ENCODE peak calls at places on chromosomes 7 and 10, in ten cellular contexts. J is mammary epithelial cell, T is HCT116, S is endothelial cell of umbilical vein, C is GM23338, V is neural progenitor cell, W is GM12878, G is GM23248, R is hepatocyte, N is astrocyte. P is an unnamed sample. For H3K36me3, the result is how much of the 10 kb centered on the place peaks cover.

GRCh38 chr10:49642311-49642710 is 28.5 kb downstream of the CHAT start:
- DNase-seq in R (no peak), V (no peak), T (no peak), C (no peak), S (no peak), N (no peak), J (no peak), G (no peak), W (no peak), P (no peak)

GRCh38 chr10:4282496-4282895 is 497.5 kb upstream of the KLF6 start:
- DNase-seq in R (no peak), T (no peak), J (no peak), S (no peak), W (no peak), V (no peak), C (no peak), G (no peak), N (no peak), P (no peak)

GRCh38 chr7:154843670-154844237 is 159.2 kb downstream of the PAXIP1 start:
- DNase-seq in N (no peak), S (no peak), V (no peak), R (no peak), T (no peak), W (no peak), G (no peak), J (no peak), C (no peak), P (no peak)

GRCh38 chr10:61456095-61456789 is 3.1 kb upstream of the TMEM26 start:
- DNase-seq in C (no peak), S (no peak), R (no peak), J (no peak), G (no peak), T (no peak), V (no peak), N (peak), W (no peak), P (no peak)

GRCh38 chr7:78716876-78717275 is 736.6 kb downstream of the MAGI2 start:
- DNase-seq in T (no peak), S (no peak), C (peak), G (no peak), R (peak), J (no peak), N (peak), W (no peak), V (peak), P (no peak)

GRCh38 chr10:58465641-58466040 is 47.0 kb upstream of the BICC1 start:
- DNase-seq in T (no peak), V (no peak), G (peak), W (no peak), C (no peak), S (no peak), N (no peak), J (no peak), R (no peak), P (no peak)

GRCh38 chr10:86506499-86506898 is 15.1 kb downstream of the WAPL start:
- DNase-seq in N (no peak), J (no peak), W (no peak), T (no peak), R (no peak), G (no peak), S (no peak), C (no peak), V (no peak), P (no peak)

GRCh38 chr7:121745856-121746255 is 127.1 kb upstream of the PTPRZ1 start:
- DNase-seq in S (no peak), N (no peak), T (no peak), W (no peak), R (no peak), C (no peak), J (no peak), G (no peak), V (no peak), P (no peak)

GRCh38 chr7:7595451-7595850 is 28.8 kb downstream of the MIOS start:
- DNase-seq in R (peak), N (peak), G (peak), W (no peak), V (no peak), S (peak), J (peak), T (peak), C (no peak), P (no peak)

GRCh38 chr7:136133491-136133990 is 156.4 kb upstream of the MTPN start:
- DNase-seq in R (no peak), J (no peak), V (peak), T (no peak), N (peak), G (peak), C (peak), W (no peak), S (no peak), P (no peak)

GRCh38 chr7:132518102-132518838 is 58.0 kb downstream of the PLXNA4 start:
- DNase-seq in V (peak), S (peak), R (no peak), G (peak), T (peak), J (no peak), W (no peak), N (no peak), C (peak), P (no peak)

GRCh38 chr7:81857385-81857784 is 87.5 kb upstream of the HGF start:
- DNase-seq in J (peak), V (no peak), G (peak), W (no peak), T (no peak), S (no peak), N (no peak), C (no peak), R (no peak), P (no peak)

GRCh38 chr7:41219276-41219675 is 483.6 kb downstream of the INHBA start:
- DNase-seq in N (peak), W (no peak), S (no peak), V (peak), T (no peak), J (peak), R (no peak), G (no peak), C (peak), P (no peak)

GRCh38 chr10:132624847-132625839 is 87.6 kb downstream of the INPP5A start:
- DNase-seq in V (peak), N (no peak), J (no peak), W (no peak), T (no peak), G (peak), R (no peak), C (no peak), S (no peak), P (no peak)

GRCh38 chr7:34165466-34165865 is 260.1 kb downstream of the BMPER start:
- DNase-seq in C (no peak), W (no peak), G (peak), T (no peak), S (no peak), R (no peak), N (no peak), V (no peak), J (no peak), P (no peak)

GRCh38 chr7:4837814-4838625 is 23.8 kb downstream of the PAPOLB start:
- DNase-seq in R (no peak), N (no peak), S (no peak), W (no peak), T (no peak), J (no peak), C (peak), V (peak), G (no peak), P (no peak)

GRCh38 chr7:48087349-48087748 is 1.7 kb upstream of the UPP1 start:
- DNase-seq in C (peak), V (no peak), T (no peak), W (peak), J (peak), N (peak), R (no peak), G (peak), S (peak), P (peak)

GRCh38 chr10:11869743-11870460 is 46.7 kb downstream of the PROSER2 start:
- DNase-seq in R (no peak), S (no peak), G (peak), W (no peak), C (peak), N (peak), T (no peak), J (no peak), V (no peak), P (no peak)

GRCh38 chr10:54501919-54502318 is 299.1 kb downstream of the PCDH15 start:
- DNase-seq in W (no peak), V (no peak), C (no peak), R (no peak), T (no peak), S (no peak), G (no peak), J (no peak), N (no peak), P (no peak)

GRCh38 chr10:130013938-130014733 is 50.1 kb upstream of the EBF3 start:
- DNase-seq in V (no peak), T (no peak), G (peak), R (peak), C (no peak), N (no peak), S (no peak), J (no peak), W (no peak), P (no peak)

GRCh38 chr10:36725581-36726520 is 399.5 kb upstream of the ANKRD30A start:
- DNase-seq in V (peak), N (peak), S (peak), G (peak), W (no peak), C (peak), J (peak), T (no peak), R (peak), P (peak)

GRCh38 chr7:111274882-111275281 is 184.0 kb downstream of the LRRN3 start:
- DNase-seq in N (peak), W (no peak), T (no peak), S (peak), G (peak), J (no peak), V (no peak), C (no peak), R (peak), P (no peak)

GRCh38 chr10:131979821-131980270 is 1.9 kb downstream of the BNIP3 start:
- DNase-seq in J (no peak), V (peak), T (no peak), S (peak), W (no peak), C (no peak), N (no peak), G (peak), R (peak), P (no peak)

GRCh38 chr10:33113111-33113856 is 155.3 kb upstream of the ITGB1 start:
- DNase-seq in R (peak), V (no peak), N (peak), G (peak), T (no peak), C (no peak), S (no peak), W (no peak), J (peak), P (no peak)

GRCh38 chr10:42932735-42933453 is 144.0 kb upstream of the RET start:
- DNase-seq in G (no peak), J (no peak), N (no peak), W (no peak), S (no peak), T (no peak), V (peak), C (peak), R (peak), P (no peak)

GRCh38 chr10:4595920-4596319 is 230.1 kb upstream of the AKR1E2 start:
- DNase-seq in C (no peak), R (no peak), S (no peak), V (no peak), N (no peak), T (no peak), G (peak), J (peak), W (no peak), P (no peak)

GRCh38 chr7:48171190-48171589 is at the start of gene ABCA13:
- DNase-seq in J (peak), V (peak), C (no peak), R (no peak), W (no peak), G (peak), S (no peak), T (no peak), N (no peak), P (no peak)

GRCh38 chr7:68187549-68187948 is 1190.9 kb downstream of the TYW1 start:
- DNase-seq in G (no peak), T (no peak), S (no peak), W (no peak), C (no peak), V (no peak), J (no peak), N (no peak), R (no peak), P (no peak)

GRCh38 chr7:192035-192649 is at the start of gene FAM20C:
- DNase-seq in T (peak), W (no peak), N (peak), J (peak), R (peak), S (peak), C (peak), V (peak), G (peak), P (peak)

GRCh38 chr10:42980553-42981357 is 96.1 kb upstream of the RET start:
- DNase-seq in R (no peak), V (no peak), C (no peak), G (no peak), S (no peak), J (no peak), W (no peak), N (no peak), T (no peak), P (no peak)

GRCh38 chr7:47480576-47481538 is 101.1 kb downstream of the TNS3 start:
- DNase-seq in N (no peak), V (peak), W (peak), R (no peak), S (no peak), J (no peak), T (no peak), G (no peak), C (peak), P (no peak)

GRCh38 chr7:140061607-140061930 is 1.2 kb downstream of the PARP12 start:
- DNase-seq in W (no peak), R (no peak), J (no peak), T (no peak), V (no peak), G (no peak), C (no peak), S (no peak), N (no peak), P (no peak)

GRCh38 chr7:85341121-85341520 is 154.3 kb upstream of the SEMA3D start:
- DNase-seq in S (no peak), C (no peak), J (peak), N (no peak), G (no peak), V (no peak), T (no peak), W (no peak), R (no peak), P (no peak)

DNA sequence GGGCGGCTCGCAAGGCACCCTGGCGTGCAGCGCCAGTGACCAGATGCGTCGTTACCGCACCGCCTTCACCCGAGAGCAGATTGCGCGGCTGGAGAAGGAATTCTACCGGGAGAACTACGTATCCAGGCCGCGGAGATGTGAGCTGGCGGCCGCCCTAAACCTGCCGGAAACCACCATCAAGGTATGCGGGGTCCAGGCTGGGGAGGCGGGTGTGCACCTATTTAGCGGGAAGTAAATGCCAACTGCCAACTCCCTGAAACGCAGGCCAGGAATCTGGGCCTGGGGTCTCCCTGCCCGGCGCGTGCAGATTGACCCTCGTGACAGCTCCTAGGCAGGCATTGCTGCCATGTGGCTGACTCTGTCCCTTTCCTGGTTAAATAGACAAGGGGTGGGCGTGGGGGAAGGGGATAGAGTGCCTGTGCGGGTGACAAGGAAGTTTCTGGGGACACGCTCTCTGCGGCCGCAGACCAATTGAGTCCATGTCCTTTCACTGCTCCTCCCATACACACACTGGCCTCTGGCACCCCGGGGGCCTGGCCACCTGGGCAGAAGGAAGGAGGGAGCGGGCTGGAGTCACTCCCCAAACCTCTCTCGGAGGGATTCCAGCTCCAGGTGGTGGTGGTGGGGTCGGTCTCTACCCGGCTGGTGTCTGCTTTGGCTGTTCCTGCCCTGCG is 2.7 kb downstream of the EVX1 start:
- DNase-seq in S (no peak), R (no peak), J (no peak), G (no peak), C (peak), W (no peak), N (no peak), T (no peak), V (peak), P (no peak)
- TF ChIP-seq EZH2 in S (peak), R (peak), J (no peak), G (peak), C (peak), W (no peak), N (no peak), T (no peak), V (peak), P (no peak)

DNA sequence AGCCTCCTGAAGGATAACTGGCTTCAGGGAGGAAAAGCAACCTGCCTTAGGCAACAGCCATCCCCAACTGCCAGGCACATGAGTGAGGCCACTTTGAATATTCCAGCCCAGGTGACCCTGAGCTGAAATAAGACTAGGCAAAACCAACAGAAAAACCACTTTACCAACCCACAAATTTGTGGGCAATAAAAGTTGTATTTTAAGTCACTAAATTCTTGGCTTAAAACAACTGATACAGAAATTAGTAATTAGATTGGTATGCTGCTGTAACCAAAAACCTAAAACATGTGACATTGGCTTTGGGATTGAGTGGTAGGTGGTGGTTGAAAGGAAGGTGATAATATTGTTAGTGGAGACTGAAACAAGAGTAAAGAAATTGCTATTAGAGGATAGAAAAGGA is 39.9 kb downstream of the ABCB4 start:
- DNase-seq in R (no peak), S (no peak), V (no peak), J (peak), W (no peak), C (no peak), G (peak), T (no peak), N (peak), P (peak)
- H3K36me3 ChIP-seq in R (under half), S (under half), V (under half), J (under half), W (under half), C (under half), G (under half), T (under half), N (under half), P (under half)

DNA sequence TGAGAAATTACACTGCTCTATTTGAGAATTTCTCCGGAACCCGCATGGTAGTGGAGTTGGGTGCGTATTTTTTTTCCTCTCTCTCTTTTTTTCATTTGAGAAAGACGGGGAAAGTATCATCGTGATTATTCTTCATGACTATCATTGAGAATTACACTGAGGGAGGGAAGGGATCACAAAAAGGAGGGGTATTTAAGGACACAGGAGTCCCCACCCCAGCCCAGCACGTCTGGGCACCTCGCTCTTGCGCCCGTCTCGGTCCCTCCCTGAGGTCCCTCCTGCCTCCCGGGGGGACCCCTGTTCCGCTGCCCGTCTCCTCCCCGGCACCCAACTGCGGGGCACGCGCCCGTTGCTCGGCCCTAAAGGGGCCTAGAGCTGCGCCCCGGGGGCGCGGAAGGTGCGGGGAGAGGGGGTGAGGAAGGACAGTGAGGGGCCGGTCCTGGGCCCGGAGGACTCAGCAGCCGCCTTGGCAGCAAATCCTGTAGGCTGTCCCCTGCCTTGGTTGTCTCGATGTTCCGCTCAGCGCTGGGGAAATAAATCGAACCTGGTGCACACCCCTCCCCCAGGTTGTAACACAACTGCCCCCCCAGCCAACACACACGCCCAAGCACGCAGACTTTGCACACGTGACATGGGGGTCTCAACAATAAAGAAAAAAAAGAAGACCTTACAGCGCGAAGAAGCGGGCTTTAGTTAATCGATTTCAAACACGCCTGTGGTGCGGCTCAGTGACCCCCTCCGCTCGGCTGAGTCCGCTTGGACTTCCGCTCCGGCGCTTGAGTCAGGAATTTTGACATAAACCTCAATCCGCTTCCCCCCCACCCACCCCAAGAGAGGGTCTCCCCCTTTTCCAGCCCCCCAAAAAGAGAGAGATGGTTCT is 18.6 kb upstream of the GATA3 start:
- DNase-seq in T (no peak), R (no peak), V (peak), N (no peak), J (no peak), S (no peak), W (no peak), C (peak), G (no peak), P (no peak)
- TF ChIP-seq EZH2 in T (no peak), R (peak), V (peak), N (peak), J (peak), S (no peak), W (no peak), C (peak), G (no peak), P (no peak)

DNA sequence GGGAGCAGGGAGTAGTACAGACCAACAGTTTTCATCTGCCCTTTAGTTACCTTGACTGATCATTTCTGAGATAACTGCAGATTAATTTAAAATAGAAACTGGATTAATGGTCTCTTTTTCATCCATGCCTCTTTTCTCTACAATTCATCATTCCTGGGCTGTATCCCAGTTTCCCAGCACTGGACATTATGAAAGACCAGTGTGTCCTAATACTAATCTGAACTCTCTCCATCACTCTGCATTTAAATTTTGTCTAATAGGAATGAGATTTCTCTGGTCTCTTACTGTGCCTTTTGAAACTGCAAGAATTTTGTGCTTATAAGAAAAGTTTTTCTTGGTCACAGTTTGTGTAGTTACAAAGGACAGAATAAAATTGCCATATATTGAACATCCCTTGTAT is 12.7 kb downstream of the PLEKHA8 start:
- DNase-seq in R (no peak), W (no peak), N (no peak), V (no peak), C (no peak), S (no peak), G (peak), J (no peak), T (no peak), P (no peak)
- H3K36me3 ChIP-seq in R (under half), W (under half), N (under half), V (under half), C (under half), S (under half), G (under half), J (under half), T (under half), P (under half)

GRCh38 chr10:89836840-89837172 is 135.4 kb downstream of the KIF20B start:
- DNase-seq in R (no peak), S (no peak), J (no peak), T (no peak), W (no peak), N (no peak), G (no peak), V (no peak), C (no peak), P (no peak)

GRCh38 chr10:89838002-89838615 is 136.7 kb downstream of the KIF20B start:
- DNase-seq in S (no peak), G (peak), C (peak), W (no peak), R (no peak), N (no peak), V (no peak), T (no peak), J (no peak), P (no peak)

GRCh38 chr10:89837173-89838001 is 136.0 kb downstream of the KIF20B start:
- DNase-seq in G (peak), V (no peak), T (no peak), J (no peak), N (peak), C (peak), R (no peak), W (no peak), S (peak), P (peak)
- TF ChIP-seq EZH2 in G (peak), V (no peak), T (no peak), J (no peak), N (no peak), C (no peak), R (no peak), W (no peak), S (peak), P (no peak)

P was measured in PC-9.